ENCODE peak calls at places on chromosomes 4 and X, in five cellular contexts. P, W, C, X and V are unnamed samples.

GRCh38 chr4:154348657-154349056 is 142.9 kb downstream of the DCHS2 start:
- DNase-seq in P (no peak), W (no peak), C (no peak), X (no peak), V (peak; percentile 32)

GRCh38 chr4:107825072-107825789 is 499 bp downstream of the SGMS2 start:
- DNase-seq in P (peak; percentile 41), W (peak; percentile 64), C (no peak), X (peak; percentile 67), V (peak; percentile 48)

GRCh38 chr4:86048426-86048825 is 311.4 kb downstream of the MAPK10 start:
- DNase-seq in P (no peak), W (no peak), C (no peak), X (no peak), V (no peak)

GRCh38 chrX:154135458-154136229 is 8.4 kb upstream of the OPN1LW start:
- DNase-seq in P (no peak), W (no peak), C (no peak), X (no peak), V (no peak)

GRCh38 chr4:145842224-145842887 is 96.3 kb downstream of the ZNF827 start:
- DNase-seq in P (no peak), W (peak; percentile 15), C (no peak), X (no peak), V (peak; percentile 52)

GRCh38 chr4:152938237-152938969 is 2.3 kb downstream of the FHDC1 start:
- DNase-seq in P (no peak), W (no peak), C (no peak), X (peak; percentile 60), V (no peak)

GRCh38 chr4:98430708-98431403 is 169.7 kb downstream of the RAP1GDS1 start:
- DNase-seq in P (no peak), W (peak; percentile 70), C (no peak), X (peak; percentile 74), V (no peak)

GRCh38 chr4:168167714-168168284 is 75.5 kb downstream of the ANXA10 start:
- DNase-seq in P (no peak), W (peak; percentile 7), C (no peak), X (no peak), V (no peak)

GRCh38 chrX:96791559-96791958 is 92.1 kb upstream of the RPA4 start:
- DNase-seq in P (no peak), W (no peak), C (no peak), X (no peak), V (no peak)

GRCh38 chrX:30910124-30910860 is 21.2 kb upstream of the TAB3 start:
- DNase-seq in P (no peak), W (peak; percentile 7), C (no peak), X (no peak), V (no peak)

GRCh38 chrX:41273638-41274037 is 60.3 kb upstream of the DDX3X start:
- DNase-seq in P (no peak), W (peak; percentile 22), C (no peak), X (peak; percentile 13), V (no peak)

GRCh38 chr4:22454955-22455354 is 60.9 kb downstream of the ADGRA3 start:
- DNase-seq in P (no peak), W (no peak), C (no peak), X (peak; percentile 61), V (no peak)

GRCh38 chr4:53563824-53564223 is 27.5 kb downstream of the LNX1 start:
- DNase-seq in P (no peak), W (peak; percentile 82), C (no peak), X (no peak), V (no peak)

GRCh38 chr4:49063670-49064069 is 77.6 kb downstream of the CWH43 start:
- DNase-seq in P (no peak), W (no peak), C (no peak), X (no peak), V (no peak)

GRCh38 chr4:96593422-96593821 is 753.5 kb downstream of the PDHA2 start:
- DNase-seq in P (no peak), W (no peak), C (no peak), X (no peak), V (no peak)

GRCh38 chrX:56429581-56429980 is 133.8 kb upstream of the UBQLN2 start:
- DNase-seq in P (no peak), W (no peak), C (no peak), X (no peak), V (peak; percentile 37)

GRCh38 chr4:10095296-10095991 is 21.2 kb downstream of the WDR1 start:
- DNase-seq in P (no peak), W (peak; percentile 37), C (no peak), X (no peak), V (no peak)

GRCh38 chr4:138938371-138938699 is 77.2 kb upstream of the NOCT start:
- DNase-seq in P (peak; percentile 35), W (peak; percentile 64), C (no peak), X (peak; percentile 64), V (no peak)

GRCh38 chr4:56434599-56435000 is 815 bp downstream of the PPAT start:
- DNase-seq in P (no peak), W (no peak), C (no peak), X (peak; percentile 48), V (no peak)

GRCh38 chr4:76854858-76855257 is 43.1 kb downstream of the SOWAHB start:
- DNase-seq in P (no peak), W (peak; percentile 27), C (no peak), X (no peak), V (no peak)

GRCh38 chrX:29662759-29663503 is 552.4 kb upstream of the MAGEB2 start:
- DNase-seq in P (no peak), W (peak; percentile 93), C (no peak), X (peak; percentile 10), V (no peak)

GRCh38 chr4:83413676-83414075 is 41.9 kb downstream of the HELQ start:
- DNase-seq in P (no peak), W (no peak), C (no peak), X (peak; percentile 6), V (no peak)

GRCh38 chr4:8112036-8112576 is 46.5 kb downstream of the ABLIM2 start:
- DNase-seq in P (no peak), W (no peak), C (no peak), X (no peak), V (no peak)

GRCh38 chr4:20086768-20087167 is 164.9 kb upstream of the SLIT2 start:
- DNase-seq in P (no peak), W (no peak), C (no peak), X (peak; percentile 55), V (no peak)

GRCh38 chr4:143358923-143359694 is 22.4 kb downstream of the GAB1 start:
- DNase-seq in P (no peak), W (peak; percentile 84), C (no peak), X (peak; percentile 80), V (no peak)

GRCh38 chrX:41518841-41519220 is 71.7 kb downstream of the NYX start:
- DNase-seq in P (no peak), W (no peak), C (no peak), X (no peak), V (no peak)

GRCh38 chr4:25180524-25181131 is 20.4 kb upstream of the SEPSECS start:
- DNase-seq in P (peak; percentile 21), W (peak; percentile 44), C (no peak), X (peak; percentile 71), V (peak; percentile 35)

GRCh38 chr4:140004580-140005314 is 149.2 kb downstream of the MAML3 start:
- DNase-seq in P (peak; percentile 74), W (peak; percentile 56), C (no peak), X (peak; percentile 51), V (peak; percentile 60)

GRCh38 chrX:12563121-12563520 is 228.1 kb upstream of the PRPS2 start:
- DNase-seq in P (no peak), W (no peak), C (no peak), X (no peak), V (no peak)

GRCh38 chrX:39536165-39536564 is 561.6 kb downstream of the BCOR start:
- DNase-seq in P (no peak), W (no peak), C (no peak), X (no peak), V (no peak)

GRCh38 chrX:71640002-71640401 is 21.7 kb upstream of the CXCR3 start:
- DNase-seq in P (no peak), W (no peak), C (no peak), X (no peak), V (no peak)

GRCh38 chrX:142251202-142251601 is 46.1 kb upstream of the MAGEC2 start:
- DNase-seq in P (no peak), W (no peak), C (no peak), X (no peak), V (no peak)

DNA sequence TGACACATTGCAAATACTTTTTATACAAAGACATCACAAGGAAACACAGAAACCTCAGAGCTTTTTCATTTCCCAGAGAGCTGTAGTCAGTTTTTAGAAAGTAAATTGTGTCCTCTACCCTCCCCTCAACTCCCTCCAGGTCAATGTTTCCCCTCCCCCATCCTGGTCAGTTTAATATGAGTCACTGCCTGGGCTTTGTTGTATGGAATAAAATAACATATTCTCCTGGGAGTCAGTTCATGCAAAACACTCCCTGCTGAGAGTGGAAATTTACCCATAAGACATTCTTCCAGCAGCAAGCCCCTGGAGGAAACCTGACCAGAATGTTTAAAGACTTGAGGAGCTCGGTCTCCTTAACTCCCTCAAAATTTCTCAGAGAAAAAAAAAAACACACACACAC is 270.1 kb upstream of the LDB2 start:
- DNase-seq in P (no peak), W (peak; percentile 73), C (no peak), X (no peak), V (no peak)
- H2BK12ac ChIP-seq in P (no peak overlapping the region), W (no peak overlapping the region), C (no peak overlapping the region), X (no peak overlapping the region), V (no peak overlapping the region)

DNA sequence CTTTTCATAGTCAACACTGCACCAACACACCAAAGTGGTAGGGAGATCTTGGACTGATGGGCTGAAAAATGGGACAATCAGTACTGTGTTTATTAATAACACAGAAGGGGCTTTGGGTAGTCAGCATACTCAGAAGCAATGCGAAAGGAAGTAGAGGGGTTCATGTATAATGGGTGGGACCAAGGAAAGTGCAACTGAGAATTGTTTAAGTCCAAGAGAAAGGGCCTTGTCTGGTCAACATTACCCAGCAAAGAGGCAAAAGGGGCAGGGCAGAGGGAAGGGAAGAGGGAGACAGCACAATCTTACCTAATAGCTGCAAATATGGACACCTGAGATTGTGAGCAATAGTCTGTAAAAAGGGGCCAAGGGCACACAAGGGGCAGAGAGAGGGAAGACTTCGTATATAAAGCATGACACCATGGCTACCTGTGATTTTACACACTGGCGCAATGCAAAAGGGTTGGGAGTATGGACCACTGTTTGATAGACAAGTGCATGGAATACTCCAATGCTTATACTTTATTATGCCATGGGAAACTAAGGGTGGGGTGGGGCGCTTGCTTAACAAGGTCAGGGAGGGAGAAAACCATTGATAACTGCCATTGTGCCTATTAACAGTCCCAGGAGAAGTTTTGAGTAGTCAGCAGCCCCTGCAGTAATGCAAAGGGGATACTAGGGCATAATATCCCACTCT is 279.7 kb downstream of the CHIC1 start:
- DNase-seq in P (no peak), W (no peak), C (no peak), X (no peak), V (no peak)
- H2BK12ac ChIP-seq in P (no peak overlapping the region), W (no peak overlapping the region), C (no peak overlapping the region), X (no peak overlapping the region), V (no peak overlapping the region)

DNA sequence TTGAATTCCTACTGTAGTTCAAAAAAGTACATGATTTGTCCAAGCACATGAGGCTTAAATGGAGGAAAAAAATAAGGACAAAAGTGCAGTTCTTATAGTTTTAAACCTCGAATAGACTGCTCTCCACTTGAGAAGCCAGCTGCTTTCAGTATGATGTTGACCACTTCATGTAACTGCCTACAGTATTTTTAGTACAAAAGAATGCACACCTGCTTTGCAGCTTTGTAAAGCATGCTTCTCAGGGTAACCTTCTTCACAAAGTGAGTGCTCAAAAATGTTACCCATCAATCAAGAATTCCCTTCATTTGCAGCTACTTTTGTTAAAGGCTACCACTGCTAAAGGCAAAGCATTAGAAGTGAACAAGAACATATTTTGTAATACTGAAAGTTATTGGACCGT is 83.4 kb upstream of the FAM47B start:
- DNase-seq in P (no peak), W (no peak), C (no peak), X (no peak), V (no peak)
- H2BK12ac ChIP-seq in P (no peak overlapping the region), W (no peak overlapping the region), C (no peak overlapping the region), X (no peak overlapping the region), V (no peak overlapping the region)

GRCh38 chr4:5755679-5756078 is 44.7 kb downstream of the EVC start:
- DNase-seq in P (no peak), W (no peak), C (no peak), X (no peak), V (no peak)
- H2BK12ac ChIP-seq in P (no peak overlapping the region), W (peak overlapping the region; percentile 15), C (no peak overlapping the region), X (no peak overlapping the region), V (no peak overlapping the region)